ENCODE peak calls at places on chromosomes 1 and 21, in five cellular contexts. B is esophagus muscularis mucosa; C is activated T-cell treated with anti-CD3 and anti-CD28 coated beads, Interleukin-2, amount 50 U/mL, for 1 hour; D is activated naive CD8-positive, alpha-beta T cell treated with anti-CD3 and anti-CD28 coated beads, Interleukin-2, amount 50 U/mL, for 24 hours; P is IMR-90. F is an unnamed sample.

GRCh38 chr1:27350673-27351540 is 9.1 kb downstream of the SYTL1 start:
- DNase-seq in B (no peak), C (no peak), D (no peak), P (no peak), F (no peak)

GRCh38 chr1:113095790-113096455 is 22.9 kb downstream of the LRIG2 start:
- DNase-seq in C (no peak), D (no peak), B (no peak), P (no peak), F (no peak)

GRCh38 chr1:151513626-151514101 is 2.5 kb downstream of the CGN start:
- DNase-seq in C (no peak), P (peak; percentile 22), D (peak; percentile 19), B (no peak), F (peak; percentile 38)

GRCh38 chr1:18118078-18118477 is 10.5 kb downstream of the IGSF21 start:
- DNase-seq in B (no peak), C (no peak), D (no peak), P (no peak), F (no peak)

GRCh38 chr1:2225029-2225428 is 3.1 kb upstream of the SKI start:
- DNase-seq in B (no peak), C (no peak), D (no peak), P (no peak), F (no peak)

GRCh38 chr1:246280551-246280950 is 226.5 kb downstream of the SMYD3 start:
- DNase-seq in P (peak; percentile 60), C (no peak), B (no peak), D (no peak), F (no peak)

GRCh38 chr1:43172532-43172972 is 422 bp downstream of the CFAP57 start:
- DNase-seq in P (peak; percentile 86), B (peak; percentile 98), D (peak; percentile 83), C (no peak), F (peak; percentile 87)

GRCh38 chr1:89390707-89391106 is 26.8 kb downstream of the GBP6 start:
- DNase-seq in P (no peak), D (no peak), B (no peak), C (no peak), F (no peak)

GRCh38 chr21:46048926-46049889 is 48.7 kb upstream of the COL6A2 start:
- DNase-seq in P (peak; percentile 100), B (peak; percentile 97), D (no peak), C (no peak), F (no peak)

GRCh38 chr1:209875510-209875909 is 47.7 kb downstream of the UTP25 start:
- DNase-seq in D (no peak), P (peak; percentile 67), C (no peak), B (no peak), F (no peak)

GRCh38 chr1:32413507-32414185 is 19.4 kb upstream of the BSDC1 start:
- DNase-seq in P (peak; percentile 68), C (peak; percentile 56), D (peak; percentile 72), B (no peak), F (peak; percentile 74)

GRCh38 chr21:17757671-17758070 is 61.5 kb downstream of the C21orf91 start:
- DNase-seq in C (no peak), P (no peak), D (no peak), B (no peak), F (no peak)

GRCh38 chr1:42198251-42198650 is 33.7 kb upstream of the GUCA2A start:
- DNase-seq in B (no peak), D (no peak), C (no peak), P (no peak), F (no peak)

GRCh38 chr1:196608401-196609113 is at the start of gene KCNT2:
- DNase-seq in B (no peak), C (peak; percentile 16), D (no peak), P (peak; percentile 29), F (peak; percentile 5)

GRCh38 chr1:51344602-51345299 is 14.4 kb upstream of the TTC39A start:
- DNase-seq in B (no peak), D (no peak), P (no peak), C (no peak), F (no peak)

GRCh38 chr21:39483917-39484316 is 32.1 kb downstream of the SH3BGR start:
- DNase-seq in P (peak; percentile 52), B (no peak), C (no peak), D (no peak), F (no peak)

GRCh38 chr1:174998569-174999215 is 1.1 kb upstream of the CACYBP start:
- DNase-seq in D (peak; percentile 27), B (no peak), C (no peak), P (peak; percentile 36), F (peak; percentile 28)

GRCh38 chr1:28143496-28144202 is 32.8 kb downstream of the PTAFR start:
- DNase-seq in C (no peak), B (no peak), D (no peak), P (no peak), F (no peak)

GRCh38 chr1:76929136-76929535 is 61.9 kb downstream of the ST6GALNAC5 start:
- DNase-seq in P (no peak), D (no peak), B (no peak), C (no peak), F (no peak)

GRCh38 chr1:209756608-209757445 is 974 bp downstream of the TRAF3IP3 start:
- DNase-seq in P (no peak), B (no peak), C (peak; percentile 51), D (peak; percentile 44), F (peak; percentile 49)

F was measured in stimulated activated naive CD8-positive, alpha-beta T cell treated with anti-CD3 and anti-CD28 coated beads, Interleukin-15, Interleukin-2, amounts not matched to agents 100 U/mL and 50 U/mL, for 24 hours.